ENCODE peak calls at places on chromosomes 1 and 21, in five cellular contexts. One of them, this sample, is unnamed.

GRCh38 chr1:5501206-5501980 is 490.8 kb downstream of the NPHP4 start:
- DNase-seq in effector memory CD4-positive, alpha-beta T cell: no peak
- DNase-seq in stomach: no peak
- DNase-seq in prostate gland: peak; percentile 22
- DNase-seq in transverse colon: no peak
- DNase-seq in this sample: no peak

GRCh38 chr1:8510041-8510823 is 192.3 kb downstream of the SLC45A1 start:
- DNase-seq in effector memory CD4-positive, alpha-beta T cell: no peak
- DNase-seq in stomach: no peak
- DNase-seq in prostate gland: no peak
- DNase-seq in transverse colon: peak; percentile 28
- DNase-seq in this sample: peak; percentile 55

GRCh38 chr1:93143136-93143535 is 37.1 kb downstream of the TMED5 start:
- DNase-seq in effector memory CD4-positive, alpha-beta T cell: no peak
- DNase-seq in stomach: no peak
- DNase-seq in prostate gland: no peak
- DNase-seq in transverse colon: no peak
- DNase-seq in this sample: no peak

GRCh38 chr1:154567386-154568164 is at the start of gene CHRNB2:
- DNase-seq in effector memory CD4-positive, alpha-beta T cell: peak; percentile 61
- DNase-seq in stomach: peak; percentile 78
- DNase-seq in prostate gland: peak; percentile 57
- DNase-seq in transverse colon: peak; percentile 72
- DNase-seq in this sample: peak; percentile 55

GRCh38 chr1:28249013-28249870 is 10.1 kb upstream of the SESN2 start:
- DNase-seq in effector memory CD4-positive, alpha-beta T cell: no peak
- DNase-seq in stomach: peak; percentile 80
- DNase-seq in prostate gland: peak; percentile 22
- DNase-seq in transverse colon: peak; percentile 50
- DNase-seq in this sample: no peak

GRCh38 chr21:32578107-32578691 is 7.1 kb downstream of the TCP10L start:
- DNase-seq in effector memory CD4-positive, alpha-beta T cell: no peak
- DNase-seq in stomach: no peak
- DNase-seq in prostate gland: no peak
- DNase-seq in transverse colon: peak; percentile 34
- DNase-seq in this sample: no peak

GRCh38 chr1:234722904-234723588 is 113.1 kb upstream of the IRF2BP2 start:
- DNase-seq in effector memory CD4-positive, alpha-beta T cell: peak; percentile 20
- DNase-seq in stomach: peak; percentile 68
- DNase-seq in prostate gland: peak; percentile 63
- DNase-seq in transverse colon: peak; percentile 73
- DNase-seq in this sample: no peak

GRCh38 chr1:187033721-187034120 is 205.0 kb downstream of the PLA2G4A start:
- DNase-seq in effector memory CD4-positive, alpha-beta T cell: no peak
- DNase-seq in stomach: no peak
- DNase-seq in prostate gland: no peak
- DNase-seq in transverse colon: no peak
- DNase-seq in this sample: no peak

GRCh38 chr1:77430966-77431735 is 149.3 kb downstream of the AK5 start:
- DNase-seq in effector memory CD4-positive, alpha-beta T cell: no peak
- DNase-seq in stomach: no peak
- DNase-seq in prostate gland: no peak
- DNase-seq in transverse colon: no peak
- DNase-seq in this sample: peak; percentile 57

GRCh38 chr1:182596934-182597333 is 7.3 kb downstream of the RGS16 start:
- DNase-seq in effector memory CD4-positive, alpha-beta T cell: no peak
- DNase-seq in stomach: no peak
- DNase-seq in prostate gland: no peak
- DNase-seq in transverse colon: no peak
- DNase-seq in this sample: no peak

GRCh38 chr1:204130989-204131892 is 20.6 kb downstream of the ETNK2 start:
- DNase-seq in effector memory CD4-positive, alpha-beta T cell: no peak
- DNase-seq in stomach: no peak
- DNase-seq in prostate gland: no peak
- DNase-seq in transverse colon: no peak
- DNase-seq in this sample: no peak

GRCh38 chr1:204507317-204508105 is 8.7 kb upstream of the MDM4 start:
- DNase-seq in effector memory CD4-positive, alpha-beta T cell: no peak
- DNase-seq in stomach: no peak
- DNase-seq in prostate gland: no peak
- DNase-seq in transverse colon: no peak
- DNase-seq in this sample: no peak

GRCh38 chr1:228544021-228544850 is 57.1 kb downstream of the RNF187 start:
- DNase-seq in effector memory CD4-positive, alpha-beta T cell: no peak
- DNase-seq in stomach: no peak
- DNase-seq in prostate gland: no peak
- DNase-seq in transverse colon: no peak
- DNase-seq in this sample: no peak

GRCh38 chr1:108877324-108877812 is 583 bp downstream of the GPSM2 start:
- DNase-seq in effector memory CD4-positive, alpha-beta T cell: no peak
- DNase-seq in stomach: no peak
- DNase-seq in prostate gland: no peak
- DNase-seq in transverse colon: peak; percentile 27
- DNase-seq in this sample: no peak

GRCh38 chr1:189616893-189617292 is 860.8 kb downstream of the BRINP3 start:
- DNase-seq in effector memory CD4-positive, alpha-beta T cell: no peak
- DNase-seq in stomach: no peak
- DNase-seq in prostate gland: no peak
- DNase-seq in transverse colon: no peak
- DNase-seq in this sample: no peak

GRCh38 chr1:2127181-2128145 is 67.1 kb downstream of the FAAP20 start:
- DNase-seq in effector memory CD4-positive, alpha-beta T cell: no peak
- DNase-seq in stomach: no peak
- DNase-seq in prostate gland: peak; percentile 43
- DNase-seq in transverse colon: no peak
- DNase-seq in this sample: no peak

GRCh38 chr1:100302756-100303155 is 36.7 kb downstream of the RTCA start:
- DNase-seq in effector memory CD4-positive, alpha-beta T cell: no peak
- DNase-seq in stomach: no peak
- DNase-seq in prostate gland: no peak
- DNase-seq in transverse colon: no peak
- DNase-seq in this sample: no peak

GRCh38 chr1:117568999-117569398 is 36.8 kb upstream of the TENT5C start:
- DNase-seq in effector memory CD4-positive, alpha-beta T cell: no peak
- DNase-seq in stomach: no peak
- DNase-seq in prostate gland: no peak
- DNase-seq in transverse colon: no peak
- DNase-seq in this sample: no peak

GRCh38 chr1:110119843-110120242 is 7.6 kb downstream of the UBL4B start:
- DNase-seq in effector memory CD4-positive, alpha-beta T cell: no peak
- DNase-seq in stomach: peak; percentile 71
- DNase-seq in prostate gland: no peak
- DNase-seq in transverse colon: peak; percentile 13
- DNase-seq in this sample: no peak

GRCh38 chr21:35398366-35398982 is 349.4 kb upstream of the RUNX1 start:
- DNase-seq in effector memory CD4-positive, alpha-beta T cell: no peak
- DNase-seq in stomach: no peak
- DNase-seq in prostate gland: no peak
- DNase-seq in transverse colon: no peak
- DNase-seq in this sample: no peak
- H3K4me1 ChIP-seq in effector memory CD4-positive, alpha-beta T cell: no peaks in the 10 kb centered on the region
- H3K4me1 ChIP-seq in stomach: peaks cover 7% of the 10 kb centered on the region
- H3K4me1 ChIP-seq in prostate gland: no peaks in the 10 kb centered on the region
- H3K4me1 ChIP-seq in transverse colon: no peaks in the 10 kb centered on the region
- H3K4me1 ChIP-seq in this sample: no peaks in the 10 kb centered on the region

DNA sequence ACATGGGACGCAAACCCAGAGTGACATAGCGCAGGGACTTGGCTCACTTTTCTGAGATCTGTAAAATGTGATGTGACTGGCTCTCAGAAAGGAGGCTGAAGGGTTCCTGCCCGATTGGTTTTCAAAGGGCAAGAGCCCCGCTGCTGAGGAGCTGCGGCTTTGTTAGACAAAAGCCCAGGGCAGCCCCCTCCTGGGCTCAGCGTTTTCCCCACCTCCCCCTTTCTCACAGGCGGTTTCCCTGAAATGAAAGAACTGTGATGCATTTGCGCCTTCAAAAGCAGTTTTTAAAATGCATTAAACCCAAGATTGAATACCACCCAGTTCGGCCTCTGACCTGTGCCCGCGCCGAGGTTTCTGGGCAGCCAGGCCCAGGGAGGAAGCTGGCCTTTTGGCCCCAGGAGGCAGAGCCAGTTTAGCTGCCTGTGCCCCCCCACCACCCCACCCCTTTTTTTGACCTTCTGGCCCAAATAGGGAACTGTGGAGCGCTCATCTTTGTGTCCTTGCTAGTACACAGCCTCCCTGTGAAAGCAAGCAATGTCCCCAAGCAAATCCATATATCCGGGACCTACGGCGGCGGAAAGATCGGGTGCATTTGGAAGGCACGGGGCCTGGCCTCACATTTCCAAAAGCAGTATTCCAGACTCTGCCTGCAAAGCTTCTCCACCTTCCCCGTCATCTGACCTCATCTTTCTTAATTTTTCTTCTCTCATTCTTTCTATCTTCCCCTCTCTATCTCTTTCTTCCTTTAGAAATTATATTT is 28.6 kb downstream of the CD247 start:
- DNase-seq in effector memory CD4-positive, alpha-beta T cell: no peak
- DNase-seq in stomach: no peak
- DNase-seq in prostate gland: no peak
- DNase-seq in transverse colon: no peak
- DNase-seq in this sample: peak; percentile 66
- H3K4me1 ChIP-seq in effector memory CD4-positive, alpha-beta T cell: peaks cover 79% of the 10 kb centered on the region
- H3K4me1 ChIP-seq in stomach: no peaks in the 10 kb centered on the region
- H3K4me1 ChIP-seq in prostate gland: no peaks in the 10 kb centered on the region
- H3K4me1 ChIP-seq in transverse colon: no peaks in the 10 kb centered on the region
- H3K4me1 ChIP-seq in this sample: peaks cover 63% of the 10 kb centered on the region

DNA sequence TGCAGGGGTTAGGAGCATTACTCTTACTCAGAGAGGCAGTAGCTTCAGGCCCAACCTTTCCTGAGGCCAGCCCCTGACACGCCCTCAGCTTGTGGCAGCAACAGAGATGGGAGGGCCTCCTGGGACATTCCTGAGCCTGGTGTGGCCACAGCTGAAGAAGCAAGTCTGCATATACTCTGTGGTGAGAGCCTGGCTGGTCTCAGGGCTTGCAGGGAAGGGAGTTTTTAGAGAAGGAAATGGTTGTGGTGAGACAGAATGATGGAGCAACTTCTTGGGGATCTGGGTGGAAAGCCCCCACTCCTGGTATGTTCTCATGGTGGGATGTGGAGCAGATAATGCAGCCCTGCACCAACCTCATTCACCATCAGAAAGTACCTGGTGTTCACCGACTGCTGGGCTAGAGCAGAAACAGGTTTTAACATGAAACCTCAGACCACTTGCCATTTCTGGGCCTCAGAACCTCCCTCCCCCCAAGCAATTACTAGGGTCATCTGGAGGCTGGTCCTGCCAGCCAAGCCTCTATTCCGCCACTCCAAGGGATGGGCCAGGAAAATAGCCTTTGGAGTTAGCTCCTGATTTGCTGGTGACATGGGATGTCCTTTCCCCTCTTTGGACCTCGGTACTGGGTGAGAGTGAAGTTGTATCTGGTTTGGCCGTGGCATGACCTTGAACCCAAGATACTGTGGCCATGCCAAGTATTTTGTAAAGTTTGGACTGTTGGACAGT is 28.0 kb upstream of the RNF19B start:
- DNase-seq in effector memory CD4-positive, alpha-beta T cell: peak; percentile 47
- DNase-seq in stomach: peak; percentile 89
- DNase-seq in prostate gland: peak; percentile 76
- DNase-seq in transverse colon: peak; percentile 90
- DNase-seq in this sample: no peak
- H3K4me1 ChIP-seq in effector memory CD4-positive, alpha-beta T cell: peaks cover 14% of the 10 kb centered on the region
- H3K4me1 ChIP-seq in stomach: peaks cover 67% of the 10 kb centered on the region
- H3K4me1 ChIP-seq in prostate gland: no peaks in the 10 kb centered on the region
- H3K4me1 ChIP-seq in transverse colon: peaks cover 14% of the 10 kb centered on the region
- H3K4me1 ChIP-seq in this sample: peaks cover 2% of the 10 kb centered on the region

DNA sequence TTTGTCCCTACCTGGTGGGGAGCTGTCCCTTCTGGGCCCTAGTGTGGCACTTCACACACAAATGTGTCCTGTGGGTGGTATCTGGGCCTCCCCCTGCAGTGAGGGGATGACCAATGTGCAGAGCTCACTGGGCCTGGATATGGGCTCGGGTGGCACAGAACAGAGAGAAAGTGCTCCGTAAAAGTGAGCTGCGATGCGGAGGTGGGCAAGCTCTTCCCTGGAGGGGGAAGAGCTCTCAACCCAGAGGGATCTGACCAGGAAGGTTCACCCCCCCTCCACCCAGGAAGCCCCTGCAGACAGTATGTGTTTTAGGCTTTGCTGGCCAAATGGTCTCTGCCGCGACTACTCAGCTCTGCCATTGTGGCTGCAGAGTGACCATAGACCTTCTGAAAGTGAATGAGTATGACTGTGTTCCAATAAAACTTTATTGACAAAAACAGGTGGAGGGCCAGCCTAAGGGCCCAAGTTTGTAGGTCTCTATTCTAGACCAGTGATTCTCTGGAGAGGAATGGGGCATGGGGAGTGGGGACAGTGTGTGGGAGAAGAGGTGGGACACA is 8.6 kb upstream of the ITGB2 start:
- DNase-seq in effector memory CD4-positive, alpha-beta T cell: no peak
- DNase-seq in stomach: no peak
- DNase-seq in prostate gland: no peak
- DNase-seq in transverse colon: no peak
- DNase-seq in this sample: no peak
- H3K4me1 ChIP-seq in effector memory CD4-positive, alpha-beta T cell: peaks cover 64% of the 10 kb centered on the region
- H3K4me1 ChIP-seq in stomach: peaks cover 82% of the 10 kb centered on the region
- H3K4me1 ChIP-seq in prostate gland: peaks cover 12% of the 10 kb centered on the region
- H3K4me1 ChIP-seq in transverse colon: peaks cover 10% of the 10 kb centered on the region
- H3K4me1 ChIP-seq in this sample: peaks cover 54% of the 10 kb centered on the region

GRCh38 chr1:53130598-53130877 is 11.9 kb downstream of the SLC1A7 start:
- DNase-seq in effector memory CD4-positive, alpha-beta T cell: no peak
- DNase-seq in stomach: no peak
- DNase-seq in prostate gland: no peak
- DNase-seq in transverse colon: no peak
- DNase-seq in this sample: no peak
- H3K4me1 ChIP-seq in effector memory CD4-positive, alpha-beta T cell: no peaks in the 10 kb centered on the region
- H3K4me1 ChIP-seq in stomach: peaks cover 30% of the 10 kb centered on the region
- H3K4me1 ChIP-seq in prostate gland: no peaks in the 10 kb centered on the region
- H3K4me1 ChIP-seq in transverse colon: peaks cover 9% of the 10 kb centered on the region
- H3K4me1 ChIP-seq in this sample: peaks cover 23% of the 10 kb centered on the region

DNA sequence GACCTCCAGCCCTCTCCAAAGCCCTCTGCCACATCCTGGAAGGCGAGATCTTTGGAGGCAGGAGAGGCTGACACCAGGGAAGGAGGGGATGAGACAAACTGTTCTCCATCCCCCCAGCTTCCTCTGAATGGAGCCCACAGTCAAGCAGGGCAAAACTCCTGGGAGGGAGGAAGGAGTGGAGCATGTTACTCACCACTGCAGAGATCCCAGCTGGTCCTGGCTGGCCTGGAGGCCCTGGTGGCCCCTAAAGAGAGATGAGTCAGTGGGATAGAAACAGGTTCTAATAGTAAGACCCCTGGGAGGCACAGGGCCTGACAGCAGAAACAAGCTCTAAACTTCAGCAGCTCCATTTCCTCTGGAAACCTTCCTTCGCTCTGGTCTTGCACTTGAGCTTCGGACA is 14.0 kb upstream of the PEF1 start:
- DNase-seq in effector memory CD4-positive, alpha-beta T cell: no peak
- DNase-seq in stomach: no peak
- DNase-seq in prostate gland: no peak
- DNase-seq in transverse colon: no peak
- DNase-seq in this sample: no peak
- H3K4me1 ChIP-seq in effector memory CD4-positive, alpha-beta T cell: no peaks in the 10 kb centered on the region
- H3K4me1 ChIP-seq in stomach: no peaks in the 10 kb centered on the region
- H3K4me1 ChIP-seq in prostate gland: no peaks in the 10 kb centered on the region
- H3K4me1 ChIP-seq in transverse colon: no peaks in the 10 kb centered on the region
- H3K4me1 ChIP-seq in this sample: no peaks in the 10 kb centered on the region

DNA sequence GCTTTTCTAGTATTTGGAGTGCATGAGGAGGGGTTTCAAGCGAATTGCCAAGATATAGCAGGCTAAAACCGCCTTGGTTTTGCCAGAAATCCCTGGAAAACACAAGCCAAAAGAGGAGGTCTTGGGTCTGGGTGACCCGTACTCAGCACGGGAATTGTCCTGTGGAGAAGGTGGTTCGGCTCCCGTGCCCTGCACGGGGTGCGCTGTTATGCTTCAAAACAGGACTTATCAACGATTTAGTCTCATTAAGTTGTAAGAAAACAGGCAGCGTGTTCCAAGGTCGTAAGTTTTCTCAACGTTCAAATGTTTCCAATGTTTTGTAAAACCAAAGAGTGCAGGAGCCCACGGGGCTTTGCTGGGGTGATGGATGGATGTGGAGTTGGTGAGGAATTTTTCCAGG is 75.3 kb upstream of the CLDN14 start:
- DNase-seq in effector memory CD4-positive, alpha-beta T cell: no peak
- DNase-seq in stomach: no peak
- DNase-seq in prostate gland: no peak
- DNase-seq in transverse colon: no peak
- DNase-seq in this sample: no peak
- H3K4me1 ChIP-seq in effector memory CD4-positive, alpha-beta T cell: no peaks in the 10 kb centered on the region
- H3K4me1 ChIP-seq in stomach: no peaks in the 10 kb centered on the region
- H3K4me1 ChIP-seq in prostate gland: no peaks in the 10 kb centered on the region
- H3K4me1 ChIP-seq in transverse colon: no peaks in the 10 kb centered on the region
- H3K4me1 ChIP-seq in this sample: no peaks in the 10 kb centered on the region

This sample was measured in naive thymus-derived CD4-positive, alpha-beta T cell.